ENCODE peak calls at places on chromosomes 3 and 15, in five cellular contexts. E, G, F, H and X are unnamed samples.
A peak's percentile ranks its signal among the peaks of the same experiment; 100 is the strongest.

GRCh38 chr3:132637590-132637989 is 22.0 kb downstream of the ACAD11 start:
- DNase-seq in E (no peak), G (no peak), F (no peak), H (no peak), X (no peak)

GRCh38 chr3:129087138-129087702 is 26.6 kb downstream of the GP9 start:
- DNase-seq in E (peak; percentile 51), G (no peak), F (no peak), H (no peak), X (peak; percentile 72)

GRCh38 chr3:141082064-141082463 is 30.9 kb downstream of the SPSB4 start:
- DNase-seq in E (no peak), G (peak; percentile 25), F (no peak), H (no peak), X (no peak)

GRCh38 chr3:27319847-27320526 is 49.2 kb downstream of the NEK10 start:
- DNase-seq in E (no peak), G (no peak), F (no peak), H (no peak), X (peak; percentile 78)

GRCh38 chr15:52784799-52785671 is 5.1 kb downstream of the ONECUT1 start:
- DNase-seq in E (peak; percentile 39), G (no peak), F (no peak), H (no peak), X (no peak)

GRCh38 chr3:23888617-23889228 is 28.1 kb downstream of the NKIRAS1 start:
- DNase-seq in E (peak; percentile 22), G (no peak), F (no peak), H (no peak), X (no peak)

GRCh38 chr15:101052681-101053121 is 133.5 kb downstream of the LRRK1 start:
- DNase-seq in E (no peak), G (peak; percentile 69), F (no peak), H (no peak), X (no peak)

GRCh38 chr3:43691120-43692002 is 623 bp downstream of the ABHD5 start:
- DNase-seq in E (peak; percentile 30), G (peak; percentile 93), F (no peak), H (peak; percentile 77), X (peak; percentile 69)

GRCh38 chr3:36416660-36417059 is 36.4 kb downstream of the STAC start:
- DNase-seq in E (no peak), G (no peak), F (no peak), H (no peak), X (no peak)

GRCh38 chr15:60673918-60674558 is 195.1 kb upstream of the ICE2 start:
- DNase-seq in E (peak; percentile 13), G (no peak), F (no peak), H (no peak), X (peak; percentile 40)

GRCh38 chr15:77416954-77417353 is 3.0 kb downstream of the PEAK1 start:
- DNase-seq in E (no peak), G (no peak), F (no peak), H (no peak), X (no peak)

GRCh38 chr15:88678755-88679154 is 39.9 kb downstream of the ISG20 start:
- DNase-seq in E (no peak), G (no peak), F (no peak), H (no peak), X (no peak)

GRCh38 chr15:75237316-75237982 is 20.7 kb upstream of the GOLGA6C start:
- DNase-seq in E (no peak), G (peak; percentile 52), F (no peak), H (no peak), X (no peak)

GRCh38 chr15:99101501-99101900 is 3.4 kb upstream of the SYNM start:
- DNase-seq in E (no peak), G (no peak), F (no peak), H (no peak), X (no peak)

GRCh38 chr15:34699968-34700640 is 54.7 kb downstream of the GJD2 start:
- DNase-seq in E (no peak), G (no peak), F (no peak), H (no peak), X (no peak)

DNA sequence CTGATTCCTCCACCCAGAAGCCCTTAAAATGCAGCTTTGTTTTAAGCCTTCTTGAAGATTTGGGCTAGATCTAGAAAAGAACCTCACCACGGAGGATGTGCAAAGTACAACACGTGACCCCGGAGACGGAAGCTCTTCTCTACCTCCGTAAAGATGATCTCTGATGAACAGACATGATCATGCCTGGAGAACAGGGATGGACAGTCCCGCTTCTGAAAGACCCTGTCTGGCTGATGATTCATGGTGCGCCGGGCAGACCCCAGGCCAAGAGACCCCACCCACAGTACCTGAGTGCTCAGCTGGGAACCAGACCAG is 60.7 kb upstream of the TFRC start:
- DNase-seq in E (no peak), G (no peak), F (no peak), H (no peak), X (no peak)
- TF ChIP-seq CTCF in E (no peak), G (no peak), F (no peak), H (no peak), X (no peak)

GRCh38 chr3:153160451-153161137 is 1.4 kb upstream of the RAP2B start:
- DNase-seq in E (peak; percentile 62), G (peak; percentile 95), F (peak; percentile 85), H (peak; percentile 47), X (peak; percentile 89)
- TF ChIP-seq POLR2AphosphoS5 in E (peak; percentile 8), G (peak; percentile 93), F (peak; percentile 67), H (no peak), X (peak; percentile 22)

DNA sequence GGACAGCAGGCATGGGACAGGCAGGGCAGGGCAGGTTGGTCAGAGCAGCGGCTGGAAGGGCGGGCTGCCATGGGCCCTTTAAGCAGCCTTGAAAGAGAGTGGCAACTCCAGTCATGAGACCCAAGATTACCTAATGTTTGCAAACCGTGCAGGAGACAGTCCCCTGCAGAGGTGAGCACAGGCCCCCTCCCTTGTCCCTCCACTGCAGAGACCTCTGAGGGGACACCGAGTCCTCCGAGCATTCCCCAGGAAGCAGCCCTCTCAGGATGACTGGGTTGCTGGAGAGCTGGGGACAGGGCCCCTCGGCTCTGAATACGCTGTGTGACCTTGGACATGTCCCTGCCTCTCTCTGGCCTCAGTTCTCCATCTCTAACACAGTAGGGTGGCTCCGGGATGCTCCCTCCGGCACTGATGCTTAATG is 81.4 kb downstream of the IQSEC1 start:
- DNase-seq in E (peak; percentile 49), G (peak; percentile 73), F (no peak), H (no peak), X (no peak)
- H3K4me1 ChIP-seq in E (peaks cover 44% of the 10 kb centered on the region), G (peaks cover 29% of the 10 kb centered on the region), F (peaks cover 24% of the 10 kb centered on the region), H (peaks cover 50% of the 10 kb centered on the region), X (no peaks in the 10 kb centered on the region)

GRCh38 chr3:139113231-139113749 is 68.6 kb upstream of the PRR23C start:
- DNase-seq in E (no peak), G (no peak), F (no peak), H (no peak), X (no peak)
- TF ChIP-seq CTCF in E (no peak), G (no peak), F (peak; percentile 7), H (peak; percentile 49), X (no peak)

GRCh38 chr15:68022061-68022460 is 32.1 kb upstream of the PIAS1 start:
- DNase-seq in E (no peak), G (no peak), F (no peak), H (no peak), X (peak; percentile 45)
- TF ChIP-seq POLR2AphosphoS5 in E (no peak), G (no peak), F (no peak), H (no peak), X (peak; percentile 76)

GRCh38 chr15:59330649-59331048 is 42.0 kb downstream of the MYO1E start:
- DNase-seq in E (peak; percentile 10), G (no peak), F (no peak), H (no peak), X (no peak)

GRCh38 chr15:59327942-59328341 is 44.7 kb downstream of the MYO1E start:
- DNase-seq in E (no peak), G (peak; percentile 76), F (no peak), H (no peak), X (no peak)

GRCh38 chr15:59326856-59327255 is 45.8 kb downstream of the MYO1E start:
- DNase-seq in E (no peak), G (no peak), F (no peak), H (no peak), X (no peak)

GRCh38 chr15:59329570-59330350 is 42.9 kb downstream of the MYO1E start:
- DNase-seq in E (peak; percentile 76), G (no peak), F (no peak), H (no peak), X (no peak)

DNA sequence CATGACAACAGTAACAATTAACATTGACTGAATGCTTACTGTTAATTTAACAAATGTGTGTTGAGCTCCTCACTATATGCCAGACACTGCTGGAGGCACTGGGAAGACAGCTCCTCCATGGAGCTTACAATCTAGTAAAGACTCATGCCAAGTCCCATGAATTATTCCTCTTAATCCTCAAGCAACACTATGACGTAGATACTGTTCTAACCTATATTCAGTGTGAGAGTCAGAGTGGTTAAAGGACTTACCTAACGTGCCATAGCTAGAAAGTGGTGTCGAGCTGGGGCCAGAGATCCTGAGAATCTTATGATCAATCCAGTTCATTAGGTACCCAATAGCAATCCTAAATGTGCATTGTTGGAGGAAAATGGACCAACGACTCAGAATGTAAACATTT is 43.6 kb downstream of the MYO1E start:
- DNase-seq in E (no peak), G (no peak), F (no peak), H (no peak), X (no peak)
- H3K4me1 ChIP-seq in E (peaks cover 65% of the 10 kb centered on the region), G (peaks cover 23% of the 10 kb centered on the region), F (peaks cover 76% of the 10 kb centered on the region), H (no peaks in the 10 kb centered on the region), X (no peaks in the 10 kb centered on the region)

GRCh38 chr3:50233176-50233575 is 2.8 kb upstream of the GNAI2 start:
- DNase-seq in E (no peak), G (no peak), F (no peak), H (no peak), X (no peak)
- TF ChIP-seq CTCF in E (no peak), G (no peak), F (no peak), H (no peak), X (no peak)